ENCODE peak calls at places on chromosome 2, in six cellular contexts. V is A549, A is PC-9, N is ovary, P is H9, K is cardiac muscle cell. L is an unnamed sample.

GRCh38 chr2:128444044-128444771 is 125.5 kb upstream of the HS6ST1 start:
- DNase-seq in V (no peak), A (no peak), N (peak; percentile 10), P (peak; percentile 14), K (no peak), L (no peak)

GRCh38 chr2:191115801-191116200 is 35.0 kb downstream of the STAT4 start:
- DNase-seq in V (no peak), A (no peak), N (no peak), P (no peak), K (no peak), L (no peak)

GRCh38 chr2:69437751-69438154 is 518 bp upstream of the NFU1 start:
- DNase-seq in V (no peak), A (no peak), N (peak; percentile 67), P (no peak), K (no peak), L (peak; percentile 58)

GRCh38 chr2:36359006-36359580 is 3.5 kb downstream of the CRIM1 start:
- DNase-seq in V (no peak), A (peak; percentile 52), N (no peak), P (no peak), K (no peak), L (no peak)

GRCh38 chr2:235827585-235827992 is 333.7 kb downstream of the AGAP1 start:
- DNase-seq in V (peak; percentile 43), A (peak; percentile 83), N (no peak), P (no peak), K (no peak), L (no peak)

GRCh38 chr2:159381574-159381973 is 95.1 kb upstream of the WDSUB1 start:
- DNase-seq in V (no peak), A (no peak), N (no peak), P (no peak), K (no peak), L (no peak)

GRCh38 chr2:46825958-46826897 is 89.4 kb downstream of the MCFD2 start:
- DNase-seq in V (no peak), A (no peak), N (no peak), P (no peak), K (no peak), L (no peak)

GRCh38 chr2:204977914-204978313 is 432.6 kb downstream of the PARD3B start:
- DNase-seq in V (no peak), A (no peak), N (no peak), P (peak; percentile 71), K (no peak), L (no peak)

GRCh38 chr2:443754-444153 is 155.9 kb upstream of the ALKAL2 start:
- DNase-seq in V (no peak), A (peak; percentile 34), N (no peak), P (no peak), K (no peak), L (no peak)

GRCh38 chr2:241203218-241204009 is 14.9 kb downstream of the ANO7 start:
- DNase-seq in V (no peak), A (no peak), N (no peak), P (no peak), K (no peak), L (no peak)

GRCh38 chr2:8482432-8482831 is 199.4 kb upstream of the ID2 start:
- DNase-seq in V (no peak), A (no peak), N (no peak), P (no peak), K (no peak), L (no peak)

GRCh38 chr2:119421731-119422130 is 9.9 kb upstream of the TMEM37 start:
- DNase-seq in V (no peak), A (no peak), N (no peak), P (no peak), K (no peak), L (no peak)

GRCh38 chr2:95531254-95531771 is 46.8 kb upstream of the TRIM43B start:
- DNase-seq in V (no peak), A (no peak), N (no peak), P (no peak), K (no peak), L (no peak)

GRCh38 chr2:172442072-172442895 is 14.9 kb downstream of the ITGA6 start:
- DNase-seq in V (peak; percentile 86), A (peak; percentile 100), N (no peak), P (peak; percentile 50), K (no peak), L (peak; percentile 91)

GRCh38 chr2:160917850-160918249 is 242.4 kb upstream of the TANK start:
- DNase-seq in V (no peak), A (no peak), N (no peak), P (no peak), K (no peak), L (no peak)

GRCh38 chr2:67169417-67170140 is 227.6 kb upstream of the ETAA1 start:
- DNase-seq in V (no peak), A (no peak), N (no peak), P (no peak), K (no peak), L (no peak)

GRCh38 chr2:154912215-154912614 is 213.7 kb downstream of the KCNJ3 start:
- DNase-seq in V (no peak), A (no peak), N (no peak), P (no peak), K (no peak), L (no peak)

GRCh38 chr2:177207101-177207500 is 5.5 kb upstream of the HNRNPA3 start:
- DNase-seq in V (no peak), A (no peak), N (no peak), P (no peak), K (no peak), L (no peak)

GRCh38 chr2:231425811-231426703 is 30.5 kb downstream of the B3GNT7 start:
- DNase-seq in V (no peak), A (peak; percentile 79), N (no peak), P (peak; percentile 62), K (no peak), L (no peak)

GRCh38 chr2:1653137-1653789 is 91.1 kb downstream of the PXDN start:
- DNase-seq in V (no peak), A (no peak), N (peak; percentile 70), P (peak; percentile 12), K (no peak), L (peak; percentile 36)

GRCh38 chr2:213080969-213081617 is 70.3 kb downstream of the IKZF2 start:
- DNase-seq in V (no peak), A (no peak), N (no peak), P (no peak), K (no peak), L (no peak)

GRCh38 chr2:45131587-45131986 is 122.3 kb upstream of the SIX2 start:
- DNase-seq in V (no peak), A (no peak), N (no peak), P (no peak), K (no peak), L (no peak)

GRCh38 chr2:99451280-99451679 is 38.5 kb downstream of the REV1 start:
- DNase-seq in V (no peak), A (no peak), N (no peak), P (no peak), K (no peak), L (no peak)

GRCh38 chr2:120832296-120833070 is 96.8 kb downstream of the GLI2 start:
- DNase-seq in V (no peak), A (no peak), N (no peak), P (no peak), K (no peak), L (no peak)

GRCh38 chr2:37379881-37380296 is 35.5 kb downstream of the QPCT start:
- DNase-seq in V (no peak), A (no peak), N (no peak), P (no peak), K (no peak), L (no peak)

GRCh38 chr2:207472343-207473202 is 57.2 kb upstream of the CREB1 start:
- DNase-seq in V (no peak), A (no peak), N (no peak), P (no peak), K (no peak), L (no peak)

GRCh38 chr2:174442546-174443510 is 44.0 kb downstream of the GPR155 start:
- DNase-seq in V (peak; percentile 15), A (peak; percentile 79), N (no peak), P (no peak), K (no peak), L (no peak)

GRCh38 chr2:186595219-186595618 is 5.4 kb downstream of the ITGAV start:
- DNase-seq in V (no peak), A (no peak), N (peak; percentile 39), P (no peak), K (peak; percentile 71), L (peak; percentile 55)

GRCh38 chr2:184598313-184599053 is at the start of gene ZNF804A:
- DNase-seq in V (peak; percentile 12), A (no peak), N (peak; percentile 22), P (peak; percentile 49), K (peak; percentile 68), L (peak; percentile 25)
- H3K27ac ChIP-seq in V (no peak within 1 kb of the TSS), A (no peak within 1 kb of the TSS), N (no peak within 1 kb of the TSS), P (no peak within 1 kb of the TSS), K (no peak within 1 kb of the TSS), L (no peak within 1 kb of the TSS)

DNA sequence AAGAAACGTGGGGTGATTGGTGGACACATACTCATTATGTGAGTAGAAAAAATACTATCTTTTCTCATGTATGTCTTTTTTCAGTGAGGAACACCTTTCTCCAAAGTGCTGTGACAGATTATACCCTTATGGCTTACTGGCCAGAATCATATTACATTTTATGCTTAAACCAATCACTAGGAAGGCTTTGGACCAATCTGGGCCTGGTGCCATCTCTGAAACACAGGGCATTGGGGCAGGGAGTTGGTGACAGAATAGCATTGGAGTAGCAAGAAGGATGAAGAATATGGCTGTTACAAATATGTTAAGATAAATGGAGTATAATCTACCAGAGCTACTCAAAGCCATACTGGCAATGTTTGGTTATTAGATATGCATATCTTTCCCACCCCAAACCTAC is 10.2 kb downstream of the UGP2 start:
- DNase-seq in V (no peak), A (no peak), N (no peak), P (no peak), K (no peak), L (peak; percentile 42)
- H3K27ac ChIP-seq in V (no peak overlapping the region), A (no peak overlapping the region), N (no peak overlapping the region), P (peak overlapping the region; percentile 31), K (peak overlapping the region; percentile 93), L (no peak overlapping the region)

DNA sequence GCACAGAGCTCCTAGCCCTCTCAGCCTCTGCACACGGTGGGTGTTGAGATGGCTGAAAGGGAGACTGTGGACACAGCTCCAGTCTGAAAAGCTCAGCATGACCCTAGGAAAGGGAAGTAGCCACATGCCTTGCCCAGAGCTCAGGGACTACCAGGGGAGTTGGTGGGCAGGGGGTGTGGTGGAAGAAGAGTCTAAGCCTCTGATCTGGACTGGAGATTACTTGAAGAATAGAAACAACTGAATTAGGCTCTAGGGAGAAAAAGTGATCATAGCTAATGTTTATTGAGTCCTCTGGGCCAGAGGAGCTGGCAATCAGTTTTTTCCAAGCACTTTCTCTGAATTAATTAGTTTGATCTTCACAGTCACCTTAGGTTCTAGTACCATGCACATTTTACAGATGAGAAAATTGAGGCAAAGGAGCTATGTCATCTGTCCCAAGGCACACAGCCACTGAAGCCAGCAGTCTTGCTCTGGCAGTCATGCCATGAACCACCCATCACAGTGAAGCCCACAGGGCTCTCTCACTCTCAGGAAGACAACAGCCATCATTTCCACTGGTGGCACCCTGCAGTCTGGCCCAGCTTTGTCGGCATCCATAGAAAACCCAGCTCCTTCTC is 10.3 kb downstream of the SDC1 start:
- DNase-seq in V (no peak), A (no peak), N (no peak), P (no peak), K (no peak), L (no peak)
- H3K27ac ChIP-seq in V (peak overlapping the region; percentile 37), A (no peak overlapping the region), N (no peak overlapping the region), P (no peak overlapping the region), K (no peak overlapping the region), L (peak overlapping the region; percentile 49)

DNA sequence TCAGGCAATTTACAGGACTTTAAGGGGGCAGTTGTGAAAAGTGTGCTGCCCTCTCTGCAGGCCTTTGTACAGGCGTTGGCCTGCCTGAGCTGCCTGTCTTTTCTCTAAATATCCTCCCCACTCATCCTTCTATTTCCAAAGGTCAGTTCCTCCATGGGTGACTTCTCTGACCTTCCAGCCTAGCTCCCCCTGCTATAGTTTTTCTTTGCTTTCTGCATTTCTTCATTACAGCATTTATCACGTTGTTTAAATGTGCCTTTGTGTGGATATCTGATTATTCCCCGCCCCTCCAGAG is 2.4 kb downstream of the SGPP2 start:
- DNase-seq in V (no peak), A (no peak), N (no peak), P (no peak), K (peak; percentile 33), L (no peak)
- H3K27ac ChIP-seq in V (no peak overlapping the region), A (no peak overlapping the region), N (no peak overlapping the region), P (no peak overlapping the region), K (peak overlapping the region; percentile 90), L (peak overlapping the region; percentile 67)

L was measured in body of pancreas.